ENCODE peak calls at places on chromosome 4, in six cellular contexts. One of them, this sample, is unnamed.

GRCh38 chr4:14254806-14255445 is 627.4 kb upstream of the BOD1L1 start:
- DNase-seq in CD8-positive, alpha-beta memory T cell: no peak
- DNase-seq in stimulated activated CD4-positive, alpha-beta T cell treated with anti-CD3 and anti-CD28 coated beads, TNF-alpha, amount 100 ng/mL, for 48 hours: no peak
- DNase-seq in activated CD4-positive, alpha-beta T cell treated with anti-CD3 and anti-CD28 coated beads, Interleukin-2, amount 50 U/mL, for 1 hour: no peak
- DNase-seq in tibial nerve: no peak
- DNase-seq in activated T-cell treated with anti-CD3 and anti-CD28 coated beads for 1 hour: no peak
- DNase-seq in this sample: no peak

GRCh38 chr4:116020141-116020722 is 906.8 kb upstream of the NDST4 start:
- DNase-seq in CD8-positive, alpha-beta memory T cell: no peak
- DNase-seq in stimulated activated CD4-positive, alpha-beta T cell treated with anti-CD3 and anti-CD28 coated beads, TNF-alpha, amount 100 ng/mL, for 48 hours: no peak
- DNase-seq in activated CD4-positive, alpha-beta T cell treated with anti-CD3 and anti-CD28 coated beads, Interleukin-2, amount 50 U/mL, for 1 hour: no peak
- DNase-seq in tibial nerve: no peak
- DNase-seq in activated T-cell treated with anti-CD3 and anti-CD28 coated beads for 1 hour: no peak
- DNase-seq in this sample: no peak

GRCh38 chr4:78689224-78689623 is 86.9 kb upstream of the BMP2K start:
- DNase-seq in CD8-positive, alpha-beta memory T cell: no peak
- DNase-seq in stimulated activated CD4-positive, alpha-beta T cell treated with anti-CD3 and anti-CD28 coated beads, TNF-alpha, amount 100 ng/mL, for 48 hours: no peak
- DNase-seq in activated CD4-positive, alpha-beta T cell treated with anti-CD3 and anti-CD28 coated beads, Interleukin-2, amount 50 U/mL, for 1 hour: no peak
- DNase-seq in tibial nerve: no peak
- DNase-seq in activated T-cell treated with anti-CD3 and anti-CD28 coated beads for 1 hour: no peak
- DNase-seq in this sample: no peak

GRCh38 chr4:3460926-3461325 is 2.2 kb upstream of the DOK7 start:
- DNase-seq in CD8-positive, alpha-beta memory T cell: no peak
- DNase-seq in stimulated activated CD4-positive, alpha-beta T cell treated with anti-CD3 and anti-CD28 coated beads, TNF-alpha, amount 100 ng/mL, for 48 hours: no peak
- DNase-seq in activated CD4-positive, alpha-beta T cell treated with anti-CD3 and anti-CD28 coated beads, Interleukin-2, amount 50 U/mL, for 1 hour: no peak
- DNase-seq in tibial nerve: no peak
- DNase-seq in activated T-cell treated with anti-CD3 and anti-CD28 coated beads for 1 hour: no peak
- DNase-seq in this sample: no peak

GRCh38 chr4:134345249-134345648 is 143.7 kb upstream of the PABPC4L start:
- DNase-seq in CD8-positive, alpha-beta memory T cell: no peak
- DNase-seq in stimulated activated CD4-positive, alpha-beta T cell treated with anti-CD3 and anti-CD28 coated beads, TNF-alpha, amount 100 ng/mL, for 48 hours: no peak
- DNase-seq in activated CD4-positive, alpha-beta T cell treated with anti-CD3 and anti-CD28 coated beads, Interleukin-2, amount 50 U/mL, for 1 hour: no peak
- DNase-seq in tibial nerve: no peak
- DNase-seq in activated T-cell treated with anti-CD3 and anti-CD28 coated beads for 1 hour: no peak
- DNase-seq in this sample: no peak

GRCh38 chr4:110368409-110368808 is 107.5 kb upstream of the ENPEP start:
- DNase-seq in CD8-positive, alpha-beta memory T cell: no peak
- DNase-seq in stimulated activated CD4-positive, alpha-beta T cell treated with anti-CD3 and anti-CD28 coated beads, TNF-alpha, amount 100 ng/mL, for 48 hours: no peak
- DNase-seq in activated CD4-positive, alpha-beta T cell treated with anti-CD3 and anti-CD28 coated beads, Interleukin-2, amount 50 U/mL, for 1 hour: no peak
- DNase-seq in tibial nerve: no peak
- DNase-seq in activated T-cell treated with anti-CD3 and anti-CD28 coated beads for 1 hour: no peak
- DNase-seq in this sample: no peak

GRCh38 chr4:7938513-7939376 is 916 bp downstream of the AFAP1 start:
- DNase-seq in CD8-positive, alpha-beta memory T cell: peak
- DNase-seq in stimulated activated CD4-positive, alpha-beta T cell treated with anti-CD3 and anti-CD28 coated beads, TNF-alpha, amount 100 ng/mL, for 48 hours: no peak
- DNase-seq in activated CD4-positive, alpha-beta T cell treated with anti-CD3 and anti-CD28 coated beads, Interleukin-2, amount 50 U/mL, for 1 hour: peak
- DNase-seq in tibial nerve: peak
- DNase-seq in activated T-cell treated with anti-CD3 and anti-CD28 coated beads for 1 hour: peak
- DNase-seq in this sample: peak

GRCh38 chr4:123444298-123444731 is 47.7 kb downstream of the SPRY1 start:
- DNase-seq in CD8-positive, alpha-beta memory T cell: no peak
- DNase-seq in stimulated activated CD4-positive, alpha-beta T cell treated with anti-CD3 and anti-CD28 coated beads, TNF-alpha, amount 100 ng/mL, for 48 hours: no peak
- DNase-seq in activated CD4-positive, alpha-beta T cell treated with anti-CD3 and anti-CD28 coated beads, Interleukin-2, amount 50 U/mL, for 1 hour: peak
- DNase-seq in tibial nerve: peak
- DNase-seq in activated T-cell treated with anti-CD3 and anti-CD28 coated beads for 1 hour: no peak
- DNase-seq in this sample: no peak

GRCh38 chr4:8906991-8907595 is 35.5 kb upstream of the HMX1 start:
- DNase-seq in CD8-positive, alpha-beta memory T cell: peak
- DNase-seq in stimulated activated CD4-positive, alpha-beta T cell treated with anti-CD3 and anti-CD28 coated beads, TNF-alpha, amount 100 ng/mL, for 48 hours: no peak
- DNase-seq in activated CD4-positive, alpha-beta T cell treated with anti-CD3 and anti-CD28 coated beads, Interleukin-2, amount 50 U/mL, for 1 hour: no peak
- DNase-seq in tibial nerve: no peak
- DNase-seq in activated T-cell treated with anti-CD3 and anti-CD28 coated beads for 1 hour: no peak
- DNase-seq in this sample: no peak

GRCh38 chr4:73021634-73022033 is 47.9 kb downstream of the COX18 start:
- DNase-seq in CD8-positive, alpha-beta memory T cell: no peak
- DNase-seq in stimulated activated CD4-positive, alpha-beta T cell treated with anti-CD3 and anti-CD28 coated beads, TNF-alpha, amount 100 ng/mL, for 48 hours: no peak
- DNase-seq in activated CD4-positive, alpha-beta T cell treated with anti-CD3 and anti-CD28 coated beads, Interleukin-2, amount 50 U/mL, for 1 hour: no peak
- DNase-seq in tibial nerve: no peak
- DNase-seq in activated T-cell treated with anti-CD3 and anti-CD28 coated beads for 1 hour: no peak
- DNase-seq in this sample: no peak

GRCh38 chr4:178240891-178241290 is 798.7 kb upstream of the AGA start:
- DNase-seq in CD8-positive, alpha-beta memory T cell: no peak
- DNase-seq in stimulated activated CD4-positive, alpha-beta T cell treated with anti-CD3 and anti-CD28 coated beads, TNF-alpha, amount 100 ng/mL, for 48 hours: no peak
- DNase-seq in activated CD4-positive, alpha-beta T cell treated with anti-CD3 and anti-CD28 coated beads, Interleukin-2, amount 50 U/mL, for 1 hour: no peak
- DNase-seq in tibial nerve: no peak
- DNase-seq in activated T-cell treated with anti-CD3 and anti-CD28 coated beads for 1 hour: no peak
- DNase-seq in this sample: no peak

GRCh38 chr4:129972257-129972656 is 876.3 kb downstream of the C4orf33 start:
- DNase-seq in CD8-positive, alpha-beta memory T cell: no peak
- DNase-seq in stimulated activated CD4-positive, alpha-beta T cell treated with anti-CD3 and anti-CD28 coated beads, TNF-alpha, amount 100 ng/mL, for 48 hours: no peak
- DNase-seq in activated CD4-positive, alpha-beta T cell treated with anti-CD3 and anti-CD28 coated beads, Interleukin-2, amount 50 U/mL, for 1 hour: no peak
- DNase-seq in tibial nerve: no peak
- DNase-seq in activated T-cell treated with anti-CD3 and anti-CD28 coated beads for 1 hour: no peak
- DNase-seq in this sample: no peak

GRCh38 chr4:81577392-81577791 is 105.7 kb upstream of the RASGEF1B start:
- DNase-seq in CD8-positive, alpha-beta memory T cell: no peak
- DNase-seq in stimulated activated CD4-positive, alpha-beta T cell treated with anti-CD3 and anti-CD28 coated beads, TNF-alpha, amount 100 ng/mL, for 48 hours: no peak
- DNase-seq in activated CD4-positive, alpha-beta T cell treated with anti-CD3 and anti-CD28 coated beads, Interleukin-2, amount 50 U/mL, for 1 hour: no peak
- DNase-seq in tibial nerve: no peak
- DNase-seq in activated T-cell treated with anti-CD3 and anti-CD28 coated beads for 1 hour: no peak
- DNase-seq in this sample: no peak

GRCh38 chr4:104353481-104353880 is 141.2 kb downstream of the CXXC4 start:
- DNase-seq in CD8-positive, alpha-beta memory T cell: no peak
- DNase-seq in stimulated activated CD4-positive, alpha-beta T cell treated with anti-CD3 and anti-CD28 coated beads, TNF-alpha, amount 100 ng/mL, for 48 hours: no peak
- DNase-seq in activated CD4-positive, alpha-beta T cell treated with anti-CD3 and anti-CD28 coated beads, Interleukin-2, amount 50 U/mL, for 1 hour: no peak
- DNase-seq in tibial nerve: no peak
- DNase-seq in activated T-cell treated with anti-CD3 and anti-CD28 coated beads for 1 hour: no peak
- DNase-seq in this sample: no peak

GRCh38 chr4:118120120-118120760 is 86.0 kb downstream of the NDST3 start:
- DNase-seq in CD8-positive, alpha-beta memory T cell: no peak
- DNase-seq in stimulated activated CD4-positive, alpha-beta T cell treated with anti-CD3 and anti-CD28 coated beads, TNF-alpha, amount 100 ng/mL, for 48 hours: no peak
- DNase-seq in activated CD4-positive, alpha-beta T cell treated with anti-CD3 and anti-CD28 coated beads, Interleukin-2, amount 50 U/mL, for 1 hour: no peak
- DNase-seq in tibial nerve: no peak
- DNase-seq in activated T-cell treated with anti-CD3 and anti-CD28 coated beads for 1 hour: no peak
- DNase-seq in this sample: no peak

GRCh38 chr4:15373363-15373762 is 54.5 kb upstream of the C1QTNF7 start:
- DNase-seq in CD8-positive, alpha-beta memory T cell: no peak
- DNase-seq in stimulated activated CD4-positive, alpha-beta T cell treated with anti-CD3 and anti-CD28 coated beads, TNF-alpha, amount 100 ng/mL, for 48 hours: no peak
- DNase-seq in activated CD4-positive, alpha-beta T cell treated with anti-CD3 and anti-CD28 coated beads, Interleukin-2, amount 50 U/mL, for 1 hour: no peak
- DNase-seq in tibial nerve: no peak
- DNase-seq in activated T-cell treated with anti-CD3 and anti-CD28 coated beads for 1 hour: no peak
- DNase-seq in this sample: no peak

GRCh38 chr4:150385606-150386005 is 196.3 kb upstream of the MAB21L2 start:
- DNase-seq in CD8-positive, alpha-beta memory T cell: no peak
- DNase-seq in stimulated activated CD4-positive, alpha-beta T cell treated with anti-CD3 and anti-CD28 coated beads, TNF-alpha, amount 100 ng/mL, for 48 hours: no peak
- DNase-seq in activated CD4-positive, alpha-beta T cell treated with anti-CD3 and anti-CD28 coated beads, Interleukin-2, amount 50 U/mL, for 1 hour: no peak
- DNase-seq in tibial nerve: peak
- DNase-seq in activated T-cell treated with anti-CD3 and anti-CD28 coated beads for 1 hour: no peak
- DNase-seq in this sample: no peak

This sample was measured in central memory CD4-positive, alpha-beta T cell.